ENCODE peak calls at places on chromosomes 2 and 18, in eight cellular contexts. A, U, Z, S, F, H, N and V are unnamed samples.

GRCh38 chr2:73986085-73986680 is 1.5 kb downstream of the TET3 start:
- DNase-seq in A (no peak), U (no peak), Z (no peak), S (peak), F (no peak), H (no peak), N (no peak), V (no peak)

GRCh38 chr2:1169291-1169949 is 218.8 kb downstream of the SNTG2 start:
- DNase-seq in A (no peak), U (no peak), Z (no peak), S (no peak), F (no peak), H (no peak), N (no peak), V (no peak)

GRCh38 chr18:2218101-2218500 is 353.2 kb downstream of the METTL4 start:
- DNase-seq in A (no peak), U (no peak), Z (no peak), S (no peak), F (no peak), H (no peak), N (no peak), V (no peak)

GRCh38 chr2:29706171-29706690 is 215.2 kb downstream of the ALK start:
- DNase-seq in A (no peak), U (no peak), Z (no peak), S (no peak), F (no peak), H (no peak), N (no peak), V (no peak)

GRCh38 chr18:13136056-13136688 is 82.4 kb upstream of the LDLRAD4 start:
- DNase-seq in A (no peak), U (peak), Z (no peak), S (peak), F (peak), H (no peak), N (no peak), V (no peak)

GRCh38 chr2:142190805-142191204 is 60.0 kb upstream of the LRP1B start:
- DNase-seq in A (no peak), U (no peak), Z (no peak), S (no peak), F (no peak), H (no peak), N (no peak), V (peak)

GRCh38 chr18:54392621-54393023 is 34.9 kb downstream of the C18orf54 start:
- DNase-seq in A (no peak), U (peak), Z (peak), S (no peak), F (no peak), H (peak), N (peak), V (no peak)

GRCh38 chr2:203824057-203824456 is 43.5 kb upstream of the CTLA4 start:
- DNase-seq in A (no peak), U (no peak), Z (no peak), S (no peak), F (no peak), H (no peak), N (no peak), V (no peak)

GRCh38 chr2:159612255-159612901 is 4.0 kb downstream of the BAZ2B start:
- DNase-seq in A (no peak), U (no peak), Z (peak), S (no peak), F (no peak), H (no peak), N (no peak), V (no peak)

GRCh38 chr2:42835577-42836371 is 43.4 kb upstream of the HAAO start:
- DNase-seq in A (no peak), U (no peak), Z (peak), S (no peak), F (no peak), H (peak), N (peak), V (no peak)

GRCh38 chr18:9178557-9178956 is 42.0 kb downstream of the ANKRD12 start:
- DNase-seq in A (no peak), U (no peak), Z (no peak), S (no peak), F (no peak), H (no peak), N (no peak), V (no peak)

GRCh38 chr2:239312081-239312501 is 88.7 kb downstream of the HDAC4 start:
- DNase-seq in A (no peak), U (no peak), Z (no peak), S (no peak), F (no peak), H (no peak), N (no peak), V (no peak)